ENCODE peak calls at places on chromosomes 13 and 19, in five cellular contexts. R, K, Y, L and I are unnamed samples.

GRCh38 chr13:95505976-95506375 is 46.5 kb upstream of the CLDN10 start:
- DNase-seq in R (no peak), K (no peak), Y (no peak), L (no peak), I (no peak)

GRCh38 chr19:1232652-1233360 is 5.0 kb downstream of the CBARP start:
- DNase-seq in R (no peak), K (no peak), Y (no peak), L (peak; percentile 55), I (no peak)

GRCh38 chr19:3046621-3047306 is 15.5 kb downstream of the TLE5 start:
- DNase-seq in R (no peak), K (no peak), Y (no peak), L (no peak), I (no peak)

GRCh38 chr19:4362871-4363545 is 19.6 kb downstream of the MPND start:
- DNase-seq in R (no peak), K (no peak), Y (no peak), L (no peak), I (no peak)

GRCh38 chr13:106129993-106130392 is 405.5 kb downstream of the EFNB2 start:
- DNase-seq in R (no peak), K (no peak), Y (no peak), L (no peak), I (no peak)

GRCh38 chr13:35857769-35858168 is 273.4 kb downstream of the DCLK1 start:
- DNase-seq in R (no peak), K (no peak), Y (no peak), L (peak; percentile 59), I (no peak)

GRCh38 chr13:60369242-60369641 is 27.8 kb upstream of the TDRD3 start:
- DNase-seq in R (no peak), K (no peak), Y (no peak), L (no peak), I (no peak)

GRCh38 chr19:5345895-5346386 is 5.3 kb upstream of the PTPRS start:
- DNase-seq in R (peak; percentile 59), K (no peak), Y (no peak), L (peak; percentile 92), I (no peak)

GRCh38 chr13:112249644-112250610 is 126.2 kb upstream of the SPACA7 start:
- DNase-seq in R (peak; percentile 50), K (no peak), Y (no peak), L (no peak), I (no peak)

GRCh38 chr19:42184401-42184861 is 33.0 kb downstream of the DEDD2 start:
- DNase-seq in R (peak; percentile 82), K (peak; percentile 72), Y (peak; percentile 49), L (peak; percentile 68), I (peak; percentile 40)

DNA sequence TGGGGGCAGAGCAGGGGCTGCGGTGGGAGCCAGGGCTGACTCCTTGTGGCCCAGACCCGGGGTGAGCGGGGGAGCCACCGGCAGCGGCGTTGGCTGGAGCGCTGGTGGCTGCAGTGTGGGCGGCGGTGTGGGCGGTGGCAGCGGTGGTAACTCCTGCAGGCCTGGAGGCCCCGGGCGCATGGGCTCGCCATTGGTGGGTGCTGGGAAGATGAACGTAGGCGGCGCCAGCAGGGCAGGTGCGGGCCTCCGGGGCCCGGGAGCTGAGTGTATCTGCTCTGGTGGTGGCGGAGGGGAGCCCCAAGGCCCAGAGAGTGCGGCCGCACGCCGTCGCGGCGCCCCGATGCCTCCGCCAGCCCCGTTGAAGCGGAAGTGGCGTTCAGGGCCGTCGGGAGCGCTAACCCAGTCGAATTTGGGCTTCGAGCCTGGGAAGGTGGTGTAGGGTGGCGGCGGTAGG is 2.0 kb downstream of the GGN start:
- DNase-seq in R (no peak), K (peak; percentile 72), Y (no peak), L (no peak), I (no peak)
- H3K4me3 ChIP-seq in R (no peak overlapping the region), K (no peak overlapping the region), Y (no peak overlapping the region), L (no peak overlapping the region), I (no peak overlapping the region)

DNA sequence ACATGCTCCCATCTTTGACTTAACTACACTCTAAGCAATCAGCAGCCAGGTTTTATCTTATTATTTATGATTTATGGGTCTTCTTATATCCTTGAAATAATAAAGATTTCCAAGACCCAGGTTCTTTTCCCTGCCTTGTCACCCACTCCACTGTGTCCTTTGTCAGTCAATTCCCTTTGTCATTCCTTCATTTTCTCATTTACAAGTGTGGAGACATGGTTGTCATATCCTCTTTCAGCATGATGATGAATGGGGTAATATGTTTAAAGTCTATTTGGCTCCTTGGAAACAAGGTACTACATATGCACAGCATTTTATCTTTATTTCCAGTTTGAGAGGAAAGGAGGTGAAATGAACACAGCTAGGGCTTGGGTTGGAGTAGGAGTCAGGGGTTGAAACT is 521.8 kb downstream of the LMO7 start:
- DNase-seq in R (no peak), K (no peak), Y (no peak), L (no peak), I (no peak)
- H3K27me3 ChIP-seq in R (no peaks in the 10 kb centered on the region), K (no peaks in the 10 kb centered on the region), Y (no peaks in the 10 kb centered on the region), L (no peaks in the 10 kb centered on the region), I (peaks cover 2% of the 10 kb centered on the region)

GRCh38 chr13:48266967-48267639 is 34.1 kb downstream of the ITM2B start:
- DNase-seq in R (no peak), K (no peak), Y (no peak), L (no peak), I (no peak)
- H3K36me3 ChIP-seq in R (peaks cover 36% of the 10 kb centered on the region), K (peaks cover 2% of the 10 kb centered on the region), Y (peaks cover 4% of the 10 kb centered on the region), L (peaks cover 10% of the 10 kb centered on the region), I (peaks cover 5% of the 10 kb centered on the region)

DNA sequence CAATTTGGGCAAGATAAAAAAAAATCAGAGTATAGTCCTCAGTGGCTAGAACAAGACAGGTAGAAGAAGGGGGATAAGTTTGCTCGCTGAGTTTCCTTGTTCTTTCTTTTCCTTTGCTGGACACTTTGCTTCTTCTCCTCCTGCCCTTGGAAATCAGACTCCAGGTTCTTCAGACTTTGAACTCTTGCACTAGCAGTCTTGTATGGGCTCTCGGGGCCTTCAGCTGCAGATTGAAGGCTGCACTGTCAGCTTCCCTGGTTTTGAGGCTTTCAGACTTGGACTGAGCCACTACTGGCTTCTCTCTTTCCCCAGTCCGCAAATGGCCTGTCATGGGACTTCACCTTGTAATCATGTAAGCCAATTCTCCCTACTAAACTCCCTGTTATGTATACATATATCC is 379.8 kb downstream of the NDFIP2 start:
- DNase-seq in R (no peak), K (no peak), Y (no peak), L (no peak), I (no peak)
- H3K4me3 ChIP-seq in R (no peak overlapping the region), K (no peak overlapping the region), Y (no peak overlapping the region), L (no peak overlapping the region), I (no peak overlapping the region)

GRCh38 chr13:46367622-46368327 is 19.3 kb downstream of the RUBCNL start:
- DNase-seq in R (no peak), K (no peak), Y (no peak), L (peak; percentile 63), I (no peak)
- H3K27me3 ChIP-seq in R (no peaks in the 10 kb centered on the region), K (no peaks in the 10 kb centered on the region), Y (no peaks in the 10 kb centered on the region), L (no peaks in the 10 kb centered on the region), I (no peaks in the 10 kb centered on the region)

GRCh38 chr13:75554981-75555380 is 5.4 kb downstream of the UCHL3 start:
- DNase-seq in R (no peak), K (no peak), Y (no peak), L (no peak), I (no peak)
- H3K36me3 ChIP-seq in R (no peaks in the 10 kb centered on the region), K (no peaks in the 10 kb centered on the region), Y (no peaks in the 10 kb centered on the region), L (peaks cover 7% of the 10 kb centered on the region), I (peaks cover 2% of the 10 kb centered on the region)

DNA sequence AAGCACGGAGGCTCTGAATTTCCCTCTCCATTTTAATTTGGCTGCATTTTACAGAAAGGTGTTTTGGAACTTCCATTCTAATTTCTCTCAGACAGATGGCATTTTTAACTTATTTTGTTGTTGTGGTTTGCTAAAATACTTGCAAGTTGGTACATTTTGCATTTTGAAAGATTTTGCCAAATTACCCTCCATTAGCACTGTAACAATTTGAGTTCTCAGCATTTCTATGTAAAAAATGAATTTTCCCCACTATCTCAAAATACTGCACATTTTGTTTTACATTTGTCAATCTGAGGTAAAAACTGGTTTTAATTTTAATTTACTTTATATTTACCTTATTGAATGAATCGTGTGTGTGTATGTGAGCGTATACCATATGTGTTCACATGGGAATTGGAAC is 7.0 kb upstream of the HNRNPL start:
- DNase-seq in R (no peak), K (no peak), Y (no peak), L (no peak), I (no peak)
- H3K4me3 ChIP-seq in R (no peak overlapping the region), K (no peak overlapping the region), Y (no peak overlapping the region), L (no peak overlapping the region), I (no peak overlapping the region)

GRCh38 chr19:7965921-7966665 is 22.6 kb upstream of the TIMM44 start:
- DNase-seq in R (no peak), K (no peak), Y (no peak), L (no peak), I (no peak)

GRCh38 chr19:7970716-7971448 is 27.4 kb upstream of the TIMM44 start:
- DNase-seq in R (no peak), K (peak; percentile 65), Y (no peak), L (peak; percentile 20), I (no peak)

GRCh38 chr19:7969560-7969949 is 26.1 kb upstream of the TIMM44 start:
- DNase-seq in R (no peak), K (peak; percentile 14), Y (no peak), L (no peak), I (no peak)

GRCh38 chr19:7968796-7969559 is 25.5 kb upstream of the TIMM44 start:
- DNase-seq in R (no peak), K (peak; percentile 39), Y (no peak), L (no peak), I (no peak)

GRCh38 chr19:7968008-7968795 is 24.7 kb upstream of the TIMM44 start:
- DNase-seq in R (no peak), K (peak; percentile 41), Y (no peak), L (no peak), I (no peak)
- H3K27me3 ChIP-seq in R (no peaks in the 10 kb centered on the region), K (no peaks in the 10 kb centered on the region), Y (no peaks in the 10 kb centered on the region), L (no peaks in the 10 kb centered on the region), I (no peaks in the 10 kb centered on the region)

GRCh38 chr13:72754111-72754510 is 26.4 kb downstream of the BORA start:
- DNase-seq in R (no peak), K (no peak), Y (no peak), L (no peak), I (no peak)

GRCh38 chr13:72763411-72763810 is 18.3 kb downstream of the DIS3 start:
- DNase-seq in R (no peak), K (no peak), Y (no peak), L (no peak), I (no peak)

GRCh38 chr13:72760189-72760588 is 21.5 kb downstream of the DIS3 start:
- DNase-seq in R (no peak), K (no peak), Y (no peak), L (no peak), I (no peak)

GRCh38 chr13:72757792-72758535 is 23.7 kb downstream of the DIS3 start:
- DNase-seq in R (no peak), K (no peak), Y (no peak), L (no peak), I (no peak)
- H3K36me3 ChIP-seq in R (peaks cover 77% of the 10 kb centered on the region), K (peaks cover 4% of the 10 kb centered on the region), Y (peaks cover 42% of the 10 kb centered on the region), L (peaks cover 86% of the 10 kb centered on the region), I (peaks cover 9% of the 10 kb centered on the region)